ENCODE peak calls at places on chromosomes 3 and 15, in six cellular contexts. V is activated naive CD4-positive, alpha-beta T cell; U is stimulated activated CD4-positive, alpha-beta T cell treated with anti-CD3 and anti-CD28 coated beads, Interleukin-4, amount 100 ng/mL, for 24 hours; H is kidney; I is NCI-H2171 treated with DMSO at 0.1 percent for 48 hours; D is mesenteric fat pad. F is an unnamed sample.

GRCh38 chr3:111412656-111413055 is 129.3 kb upstream of the CD96 start:
- DNase-seq in U (no peak), V (no peak), I (no peak), H (no peak), D (no peak), F (no peak)

GRCh38 chr15:91478717-91479191 is 374.8 kb upstream of the SLCO3A1 start:
- DNase-seq in U (no peak), I (no peak), H (no peak), V (no peak), D (no peak), F (no peak)

GRCh38 chr3:13704174-13704573 is 155.2 kb downstream of the FBLN2 start:
- DNase-seq in D (peak; percentile 20), V (no peak), I (no peak), H (no peak), U (no peak), F (no peak)

GRCh38 chr3:19022546-19022945 is 125.8 kb upstream of the KCNH8 start:
- DNase-seq in H (no peak), I (no peak), V (no peak), D (no peak), U (no peak), F (no peak)

GRCh38 chr3:171967137-171967783 is 72.1 kb upstream of the FNDC3B start:
- DNase-seq in I (no peak), V (no peak), H (no peak), D (no peak), U (no peak), F (no peak)

GRCh38 chr3:16407365-16407764 is 106.1 kb downstream of the RFTN1 start:
- DNase-seq in I (no peak), D (no peak), H (no peak), U (no peak), V (no peak), F (no peak)

GRCh38 chr3:129226374-129226773 is 23.0 kb upstream of the COPG1 start:
- DNase-seq in V (no peak), H (no peak), D (no peak), U (no peak), I (no peak), F (peak; percentile 97)

GRCh38 chr3:139455855-139456254 is 20.5 kb downstream of the RBP2 start:
- DNase-seq in V (no peak), U (no peak), I (peak; percentile 76), H (no peak), D (no peak), F (no peak)

GRCh38 chr3:10933958-10934481 is 58.5 kb upstream of the SLC6A1 start:
- DNase-seq in U (no peak), V (no peak), D (no peak), I (no peak), H (peak; percentile 53), F (peak; percentile 58)

GRCh38 chr3:82354181-82354696 is 592.8 kb upstream of the GBE1 start:
- DNase-seq in V (no peak), I (no peak), H (no peak), D (no peak), U (no peak), F (no peak)

F was measured in sigmoid colon.